ENCODE peak calls at places on chromosomes 13 and 19, in eight cellular contexts. L is ovary, O is HCT116, V is uterus, X is K562, W is suprapubic skin, A is body of pancreas, Z is upper lobe of left lung. G is an unnamed sample.

GRCh38 chr19:13463296-13463695 is 43.0 kb downstream of the CACNA1A start:
- DNase-seq in X (peak), Z (no peak), W (no peak), A (no peak), O (no peak), L (no peak), V (no peak), G (peak)

GRCh38 chr13:46554971-46555370 is 2.0 kb downstream of the LRCH1 start:
- DNase-seq in O (no peak), W (no peak), Z (no peak), L (no peak), V (no peak), X (no peak), A (no peak), G (no peak)

GRCh38 chr19:47111081-47111589 is 2.4 kb downstream of the ZC3H4 start:
- DNase-seq in V (peak), X (no peak), W (no peak), Z (peak), L (peak), A (peak), O (no peak), G (no peak)

GRCh38 chr19:50728084-50728737 is 5.0 kb downstream of the CLEC11A start:
- DNase-seq in W (peak), L (peak), O (no peak), Z (peak), A (peak), X (peak), V (peak), G (no peak)

GRCh38 chr19:35037716-35038622 is 3.6 kb upstream of the HPN start:
- DNase-seq in X (no peak), A (no peak), Z (no peak), O (no peak), L (no peak), V (no peak), W (no peak), G (no peak)

GRCh38 chr19:35340431-35340830 is 7.3 kb upstream of the FFAR1 start:
- DNase-seq in Z (no peak), A (no peak), O (no peak), L (no peak), W (no peak), V (no peak), X (no peak), G (no peak)

GRCh38 chr13:45063261-45063870 is 56.9 kb upstream of the GTF2F2 start:
- DNase-seq in Z (no peak), W (no peak), V (no peak), A (no peak), O (no peak), X (no peak), L (peak), G (no peak)

GRCh38 chr13:28751210-28751935 is 32.6 kb upstream of the SLC46A3 start:
- DNase-seq in A (no peak), L (no peak), V (no peak), Z (no peak), O (no peak), X (no peak), W (no peak), G (no peak)

GRCh38 chr13:100235311-100235901 is 146.5 kb downstream of the PCCA start:
- DNase-seq in O (peak), L (no peak), W (no peak), A (no peak), V (no peak), Z (no peak), X (peak), G (peak)

GRCh38 chr19:43673702-43674629 is 4.0 kb upstream of the PLAUR start:
- DNase-seq in X (no peak), Z (no peak), V (no peak), O (no peak), L (no peak), W (no peak), A (no peak), G (no peak)

GRCh38 chr13:99661791-99662190 is 160.5 kb downstream of the TM9SF2 start:
- DNase-seq in L (no peak), X (no peak), A (no peak), V (no peak), Z (no peak), O (no peak), W (no peak), G (no peak)

GRCh38 chr19:45506991-45507863 is at the start of gene VASP:
- DNase-seq in X (peak), O (peak), Z (peak), V (peak), L (peak), W (peak), A (peak), G (peak)

GRCh38 chr13:102402292-102402691 is 444 bp upstream of the FGF14 start:
- DNase-seq in W (no peak), V (peak), X (no peak), L (no peak), O (no peak), Z (peak), A (peak), G (no peak)

GRCh38 chr19:18155095-18156087 is 2.4 kb downstream of the PIK3R2 start:
- DNase-seq in W (no peak), L (no peak), O (no peak), X (no peak), V (no peak), Z (peak), A (no peak), G (no peak)

GRCh38 chr13:110942248-110942981 is 27.5 kb upstream of the ANKRD10 start:
- DNase-seq in Z (no peak), X (no peak), W (no peak), L (no peak), O (no peak), V (no peak), A (no peak), G (no peak)

DNA sequence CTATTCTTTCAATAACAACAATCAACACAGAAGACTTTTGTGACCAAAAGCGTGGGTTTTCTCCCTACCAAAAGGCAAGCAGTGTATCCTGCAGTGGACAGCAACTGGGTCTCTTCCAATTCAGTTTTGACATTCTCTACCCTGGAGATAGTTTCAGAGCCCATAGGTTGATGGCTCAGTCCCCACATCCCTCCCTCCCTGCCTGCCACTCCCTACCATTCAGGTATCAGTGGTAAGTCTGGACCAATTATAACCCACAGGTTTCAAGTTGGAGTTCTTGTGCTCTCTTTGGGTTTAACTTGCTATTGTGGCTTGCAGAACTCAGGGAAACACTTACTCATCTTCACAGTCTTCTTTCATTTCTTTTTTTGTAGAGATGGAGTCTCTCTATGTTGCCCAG is 60.2 kb downstream of the ZNF823 start:
- DNase-seq in X (no peak), W (no peak), V (no peak), Z (no peak), O (no peak), A (no peak), L (no peak), G (no peak)
- TF ChIP-seq POLR2A in X (no peak), W (no peak), V (no peak), Z (no peak), O (no peak), A (no peak), L (no peak), G (no peak)

DNA sequence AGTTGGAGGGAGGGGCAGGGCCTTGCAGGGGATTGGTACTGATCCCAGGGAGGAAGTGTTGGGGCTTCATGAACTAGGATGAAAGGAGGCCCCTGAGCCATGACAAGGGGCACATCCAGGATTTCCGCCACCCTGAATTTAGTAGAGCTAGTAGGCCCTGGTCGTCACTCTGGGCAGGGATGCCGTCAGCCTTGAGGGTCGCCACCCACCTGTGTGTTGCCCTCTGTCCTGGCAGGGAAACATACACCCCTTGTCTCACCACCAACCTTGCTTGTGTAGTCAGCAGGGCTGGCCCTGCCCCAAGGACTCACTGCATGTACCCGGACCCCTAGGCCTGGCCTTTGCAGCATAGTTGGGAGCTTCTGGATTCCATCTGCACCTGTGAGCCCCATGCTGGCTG is 9.4 kb upstream of the QTRT1 start:
- DNase-seq in L (no peak), V (no peak), X (no peak), O (no peak), W (no peak), A (no peak), Z (no peak), G (no peak)
- TF ChIP-seq POLR2A in L (no peak), V (no peak), X (no peak), O (no peak), W (no peak), A (no peak), Z (no peak), G (no peak)

DNA sequence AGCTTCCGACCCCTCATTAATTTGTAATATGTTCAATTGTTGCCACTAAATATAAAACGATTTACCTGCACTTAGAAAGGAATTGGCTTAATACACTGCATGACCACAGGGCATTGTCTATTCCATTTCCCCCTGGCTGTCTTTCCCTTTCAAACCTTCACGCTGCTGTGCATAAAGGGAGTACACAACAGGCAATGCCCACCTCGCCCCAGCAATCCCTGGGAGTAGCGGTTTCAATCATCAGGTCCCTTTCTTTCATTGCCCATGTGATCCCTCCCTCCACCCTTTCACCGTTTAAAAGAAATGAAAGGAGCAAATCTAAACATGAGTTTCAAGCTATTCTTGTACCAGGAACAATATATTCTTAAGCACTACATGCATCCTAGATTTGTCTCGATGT is 123.3 kb upstream of the ARGLU1 start:
- DNase-seq in Z (no peak), W (no peak), X (no peak), A (no peak), O (no peak), V (no peak), L (no peak), G (no peak)
- TF ChIP-seq POLR2A in Z (no peak), W (no peak), X (no peak), A (no peak), O (no peak), V (no peak), L (no peak), G (no peak)

GRCh38 chr19:5838437-5839311 is 828 bp downstream of the FUT6 start:
- DNase-seq in V (no peak), O (no peak), X (no peak), L (no peak), Z (no peak), W (no peak), A (no peak), G (no peak)
- TF ChIP-seq POLR2A in V (no peak), O (no peak), X (no peak), L (no peak), Z (no peak), W (no peak), A (no peak), G (no peak)

DNA sequence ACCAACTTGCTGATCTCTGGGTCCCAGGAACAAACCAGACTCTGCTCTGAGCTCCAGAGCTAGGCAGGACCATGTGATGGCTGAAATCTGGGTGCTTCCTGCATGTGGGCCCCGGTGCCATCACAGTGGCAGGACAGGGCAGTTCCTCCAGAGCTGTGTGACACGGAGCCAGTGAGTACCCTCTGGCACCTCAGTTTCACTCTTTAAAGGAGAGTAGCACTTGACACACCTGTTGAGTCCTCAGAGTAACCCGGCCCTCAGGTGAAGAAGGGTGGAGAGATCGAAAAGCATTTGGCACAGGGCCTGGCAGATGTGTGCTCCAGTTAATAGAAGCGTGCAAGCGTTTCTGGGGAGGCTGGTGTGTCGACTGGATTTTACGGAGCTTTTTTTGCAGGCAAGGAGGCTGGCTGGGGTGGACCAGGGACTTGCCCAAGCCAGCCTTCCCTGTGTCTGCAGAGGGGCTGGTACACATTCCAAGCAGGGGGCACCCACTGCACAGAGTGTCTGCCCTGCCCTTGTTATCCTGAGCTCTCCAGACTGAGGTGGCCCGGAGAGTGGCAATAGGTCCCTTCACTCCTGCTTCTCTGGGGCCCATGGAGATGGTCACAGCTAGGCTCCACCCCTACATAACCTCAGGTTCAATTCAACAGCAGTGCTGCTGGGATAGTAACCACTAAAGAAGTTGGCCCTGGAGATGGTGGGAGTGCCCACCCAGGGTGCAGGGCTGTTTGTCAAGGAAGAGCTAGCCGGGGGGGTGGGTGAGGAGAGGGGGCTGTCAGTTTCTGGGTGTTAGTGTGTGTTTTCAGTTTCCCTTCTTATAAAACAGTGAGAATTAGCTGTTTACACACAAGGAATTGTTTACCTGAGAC is 8.3 kb downstream of the RPS19 start:
- DNase-seq in X (no peak), A (no peak), Z (no peak), W (no peak), O (no peak), V (no peak), L (no peak), G (no peak)
- TF ChIP-seq POLR2A in X (peak), A (no peak), Z (no peak), W (no peak), O (no peak), V (no peak), L (no peak), G (no peak)

DNA sequence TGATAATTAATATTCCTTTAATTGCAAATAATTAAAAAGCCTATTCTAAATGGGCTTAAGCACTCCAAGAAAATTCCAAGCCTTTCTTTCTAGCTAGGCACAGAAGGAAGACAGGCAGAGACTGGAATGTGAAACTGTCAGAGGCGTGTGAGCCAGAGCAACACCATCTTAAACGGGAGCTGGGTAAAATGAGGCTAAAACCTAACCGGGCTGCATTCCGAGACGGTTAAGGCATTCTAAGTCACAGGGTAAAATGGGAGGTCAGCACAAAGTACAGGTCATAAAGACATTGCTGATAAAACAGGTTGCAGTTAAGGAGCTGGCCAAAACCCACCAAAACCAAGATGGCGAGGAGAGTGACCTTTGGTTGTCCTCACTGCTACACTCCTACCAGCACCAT is 300.4 kb downstream of the SLITRK6 start:
- DNase-seq in L (no peak), Z (no peak), O (no peak), X (no peak), A (no peak), W (no peak), V (no peak), G (no peak)
- TF ChIP-seq POLR2A in L (no peak), Z (no peak), O (no peak), X (no peak), A (no peak), W (no peak), V (no peak), G (no peak)

G was measured in H54.